ENCODE peak calls at places on chromosomes 13 and 19, in seven cellular contexts. E, C, I, F, Y, R and W are unnamed samples.

GRCh38 chr13:51249254-51249653 is 27.1 kb downstream of the FAM124A start:
- DNase-seq in I (no peak), C (no peak), E (peak), R (no peak), F (no peak), Y (no peak), W (no peak)

GRCh38 chr19:35528218-35529038 is at the start of gene SBSN:
- DNase-seq in F (no peak), E (no peak), I (no peak), C (no peak), Y (no peak), R (no peak), W (no peak)

GRCh38 chr13:94967183-94968039 is 255.1 kb upstream of the SOX21 start:
- DNase-seq in E (peak), Y (no peak), R (no peak), C (no peak), F (no peak), I (no peak), W (no peak)

GRCh38 chr19:8515317-8515716 is 1.4 kb upstream of the ZNF414 start:
- DNase-seq in Y (peak), F (no peak), C (peak), E (no peak), I (no peak), R (no peak), W (no peak)

GRCh38 chr19:3586707-3587346 is 1.5 kb downstream of the GIPC3 start:
- DNase-seq in C (no peak), R (no peak), I (no peak), E (no peak), Y (no peak), F (no peak), W (no peak)

GRCh38 chr19:36113895-36114762 is 546 bp downstream of the POLR2I start:
- DNase-seq in I (no peak), R (no peak), Y (no peak), F (no peak), C (peak), E (peak), W (peak)

GRCh38 chr13:45068036-45069001 is 52.0 kb upstream of the GTF2F2 start:
- DNase-seq in F (no peak), I (no peak), R (no peak), Y (no peak), E (no peak), C (no peak), W (no peak)

GRCh38 chr19:8454218-8454617 is 9.4 kb downstream of the HNRNPM start:
- DNase-seq in I (no peak), Y (no peak), F (no peak), E (no peak), C (no peak), R (no peak), W (no peak)

GRCh38 chr19:31317542-31317941 is 31.7 kb downstream of the TSHZ3 start:
- DNase-seq in F (no peak), E (peak), C (no peak), Y (no peak), I (no peak), R (no peak), W (no peak)

DNA sequence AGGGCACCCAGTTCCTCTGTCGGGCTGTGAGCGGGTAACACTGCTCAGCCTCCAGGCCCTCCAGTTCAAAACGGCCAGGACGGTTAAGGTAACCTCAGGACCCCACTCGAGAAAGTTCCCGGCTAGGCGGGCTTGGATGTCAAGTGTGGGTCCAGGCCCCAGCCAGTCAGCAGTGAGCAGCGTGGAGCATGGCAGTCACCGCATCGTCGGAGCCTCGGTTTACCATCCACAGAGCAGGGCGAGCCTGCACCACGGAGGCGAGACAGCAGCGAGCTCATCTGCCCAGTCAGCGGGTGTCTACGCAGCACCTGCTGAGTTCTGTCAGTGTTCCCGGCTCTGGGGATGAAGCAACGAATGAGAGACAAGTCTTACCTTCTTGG is 8.0 kb upstream of the CNOT3 start:
- DNase-seq in Y (no peak), E (no peak), R (no peak), F (no peak), I (no peak), C (no peak), W (no peak)
- H3K27ac ChIP-seq in Y (no peak), E (no peak), R (no peak), F (no peak), I (no peak), C (no peak), W (no peak)

DNA sequence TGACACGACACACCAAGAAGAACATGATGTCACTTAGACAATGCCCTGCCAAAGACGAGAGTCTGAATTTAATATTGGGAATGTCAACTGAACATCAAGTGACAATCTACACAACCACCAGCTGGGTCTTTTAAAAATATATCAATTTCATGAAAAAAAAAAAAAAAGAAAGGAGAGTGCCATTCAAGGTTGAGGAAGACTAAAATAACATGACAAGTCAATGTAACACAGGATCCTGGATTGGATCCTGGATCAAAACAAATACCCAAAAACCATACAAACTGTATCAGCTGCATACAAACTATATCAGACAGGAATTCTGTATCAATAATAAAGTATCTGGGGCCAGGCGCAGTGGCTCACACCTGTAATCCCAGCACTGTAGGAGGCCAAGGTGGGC is 4.7 kb downstream of the ZNF329 start:
- DNase-seq in C (no peak), R (no peak), E (no peak), Y (no peak), F (no peak), I (no peak), W (no peak)
- TF ChIP-seq POLR2AphosphoS5 in C (no peak), R (no peak), E (no peak), Y (no peak), F (no peak), I (no peak), W (no peak)

GRCh38 chr19:869245-870177 is 10.0 kb downstream of the CFD start:
- DNase-seq in C (no peak), E (no peak), I (no peak), Y (no peak), R (peak), F (no peak), W (no peak)
- H3K27ac ChIP-seq in C (peak), E (no peak), I (no peak), Y (no peak), R (peak), F (peak), W (peak)

DNA sequence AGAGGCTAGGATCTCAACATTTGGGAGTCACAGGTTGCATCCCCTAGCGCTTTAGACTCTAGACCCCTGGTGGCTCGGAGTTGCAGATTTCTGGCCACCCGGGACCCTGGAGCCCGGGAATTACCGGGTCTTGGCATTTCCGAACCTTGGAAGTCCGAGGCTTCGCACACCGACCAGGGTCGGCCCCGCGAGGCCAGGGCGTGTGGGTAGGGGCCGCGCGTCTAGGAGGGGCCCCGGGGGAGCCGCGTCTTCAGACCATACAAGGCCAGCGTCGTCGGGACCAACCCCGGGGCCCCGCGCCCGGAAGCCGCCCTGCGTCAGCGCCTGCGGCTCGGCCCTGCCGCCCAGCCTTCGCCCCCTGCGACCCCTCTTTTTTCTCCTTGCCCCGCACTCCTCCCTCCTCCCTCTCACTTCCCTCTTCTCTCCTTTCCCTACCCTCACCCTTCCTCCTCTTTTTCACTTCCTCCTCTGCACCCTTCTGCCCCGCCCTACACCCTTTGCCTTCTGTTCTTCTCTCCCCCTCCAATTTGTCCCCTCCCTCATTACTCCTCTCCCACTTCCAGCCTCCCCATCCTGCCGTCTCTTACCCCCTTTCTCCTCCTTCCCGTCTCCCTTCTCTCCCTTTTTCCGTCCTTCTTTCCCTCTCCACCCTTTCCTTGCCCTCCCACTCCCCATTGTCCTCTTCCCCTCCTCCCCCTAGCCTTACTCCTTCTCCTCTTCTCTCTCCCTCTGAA is 2.4 kb upstream of the PLEKHG2 start:
- DNase-seq in C (peak), R (peak), I (no peak), Y (peak), F (peak), E (peak), W (peak)
- TF ChIP-seq POLR2AphosphoS5 in C (peak), R (peak), I (peak), Y (peak), F (peak), E (no peak), W (peak)